ENCODE peak calls at places on chromosomes 7 and 10, in nine cellular contexts. One of them, this sample, is unnamed.

GRCh38 chr10:82880776-82881175 is 1005.8 kb downstream of the NRG3 start:
- DNase-seq in GM19239: no peak
- DNase-seq in effector CD4-positive, alpha-beta T cell: no peak
- DNase-seq in stimulated activated CD8-positive, alpha-beta memory T cell treated with anti-CD3 and anti-CD28 coated beads, Interleukin-7, amount 100 ng/mL, for 1 hour: no peak
- DNase-seq in T-helper 9 cell: no peak
- DNase-seq in stomach: no peak
- DNase-seq in activated CD4-positive, alpha-beta T cell treated with anti-CD3 and anti-CD28 coated beads, Interleukin-2, amount 50 U/mL, for 4 hours: no peak
- DNase-seq in non-pigmented ciliary epithelial cell: no peak
- DNase-seq in right atrium auricular region: no peak
- DNase-seq in this sample: no peak

GRCh38 chr10:76433161-76434005 is 1002.0 kb downstream of the LRMDA start:
- DNase-seq in GM19239: no peak
- DNase-seq in effector CD4-positive, alpha-beta T cell: no peak
- DNase-seq in stimulated activated CD8-positive, alpha-beta memory T cell treated with anti-CD3 and anti-CD28 coated beads, Interleukin-7, amount 100 ng/mL, for 1 hour: no peak
- DNase-seq in T-helper 9 cell: no peak
- DNase-seq in stomach: peak
- DNase-seq in activated CD4-positive, alpha-beta T cell treated with anti-CD3 and anti-CD28 coated beads, Interleukin-2, amount 50 U/mL, for 4 hours: no peak
- DNase-seq in non-pigmented ciliary epithelial cell: no peak
- DNase-seq in right atrium auricular region: no peak
- DNase-seq in this sample: no peak

GRCh38 chr7:36273836-36274235 is 115.8 kb upstream of the ANLN start:
- DNase-seq in GM19239: no peak
- DNase-seq in effector CD4-positive, alpha-beta T cell: no peak
- DNase-seq in stimulated activated CD8-positive, alpha-beta memory T cell treated with anti-CD3 and anti-CD28 coated beads, Interleukin-7, amount 100 ng/mL, for 1 hour: no peak
- DNase-seq in T-helper 9 cell: no peak
- DNase-seq in stomach: no peak
- DNase-seq in activated CD4-positive, alpha-beta T cell treated with anti-CD3 and anti-CD28 coated beads, Interleukin-2, amount 50 U/mL, for 4 hours: no peak
- DNase-seq in non-pigmented ciliary epithelial cell: no peak
- DNase-seq in right atrium auricular region: no peak
- DNase-seq in this sample: no peak

GRCh38 chr10:24575462-24576002 is 148.2 kb downstream of the ARHGAP21 start:
- DNase-seq in GM19239: no peak
- DNase-seq in effector CD4-positive, alpha-beta T cell: no peak
- DNase-seq in stimulated activated CD8-positive, alpha-beta memory T cell treated with anti-CD3 and anti-CD28 coated beads, Interleukin-7, amount 100 ng/mL, for 1 hour: no peak
- DNase-seq in T-helper 9 cell: no peak
- DNase-seq in stomach: no peak
- DNase-seq in activated CD4-positive, alpha-beta T cell treated with anti-CD3 and anti-CD28 coated beads, Interleukin-2, amount 50 U/mL, for 4 hours: no peak
- DNase-seq in non-pigmented ciliary epithelial cell: no peak
- DNase-seq in right atrium auricular region: no peak
- DNase-seq in this sample: no peak

GRCh38 chr10:104767282-104767681 is 126.2 kb downstream of the SORCS3 start:
- DNase-seq in GM19239: no peak
- DNase-seq in effector CD4-positive, alpha-beta T cell: no peak
- DNase-seq in stimulated activated CD8-positive, alpha-beta memory T cell treated with anti-CD3 and anti-CD28 coated beads, Interleukin-7, amount 100 ng/mL, for 1 hour: no peak
- DNase-seq in T-helper 9 cell: no peak
- DNase-seq in stomach: no peak
- DNase-seq in activated CD4-positive, alpha-beta T cell treated with anti-CD3 and anti-CD28 coated beads, Interleukin-2, amount 50 U/mL, for 4 hours: no peak
- DNase-seq in non-pigmented ciliary epithelial cell: no peak
- DNase-seq in right atrium auricular region: no peak
- DNase-seq in this sample: no peak

GRCh38 chr7:80581472-80581871 is 57.0 kb upstream of the CD36 start:
- DNase-seq in GM19239: no peak
- DNase-seq in effector CD4-positive, alpha-beta T cell: no peak
- DNase-seq in stimulated activated CD8-positive, alpha-beta memory T cell treated with anti-CD3 and anti-CD28 coated beads, Interleukin-7, amount 100 ng/mL, for 1 hour: no peak
- DNase-seq in T-helper 9 cell: no peak
- DNase-seq in stomach: no peak
- DNase-seq in activated CD4-positive, alpha-beta T cell treated with anti-CD3 and anti-CD28 coated beads, Interleukin-2, amount 50 U/mL, for 4 hours: no peak
- DNase-seq in non-pigmented ciliary epithelial cell: no peak
- DNase-seq in right atrium auricular region: no peak
- DNase-seq in this sample: no peak

GRCh38 chr10:6711286-6711817 is 131.3 kb upstream of the PRKCQ start:
- DNase-seq in GM19239: no peak
- DNase-seq in effector CD4-positive, alpha-beta T cell: no peak
- DNase-seq in stimulated activated CD8-positive, alpha-beta memory T cell treated with anti-CD3 and anti-CD28 coated beads, Interleukin-7, amount 100 ng/mL, for 1 hour: no peak
- DNase-seq in T-helper 9 cell: no peak
- DNase-seq in stomach: no peak
- DNase-seq in activated CD4-positive, alpha-beta T cell treated with anti-CD3 and anti-CD28 coated beads, Interleukin-2, amount 50 U/mL, for 4 hours: no peak
- DNase-seq in non-pigmented ciliary epithelial cell: no peak
- DNase-seq in right atrium auricular region: no peak
- DNase-seq in this sample: no peak

GRCh38 chr10:30422981-30423654 is 10.9 kb upstream of the MAP3K8 start:
- DNase-seq in GM19239: no peak
- DNase-seq in effector CD4-positive, alpha-beta T cell: no peak
- DNase-seq in stimulated activated CD8-positive, alpha-beta memory T cell treated with anti-CD3 and anti-CD28 coated beads, Interleukin-7, amount 100 ng/mL, for 1 hour: no peak
- DNase-seq in T-helper 9 cell: no peak
- DNase-seq in stomach: peak
- DNase-seq in activated CD4-positive, alpha-beta T cell treated with anti-CD3 and anti-CD28 coated beads, Interleukin-2, amount 50 U/mL, for 4 hours: no peak
- DNase-seq in non-pigmented ciliary epithelial cell: no peak
- DNase-seq in right atrium auricular region: peak
- DNase-seq in this sample: peak

GRCh38 chr10:91617073-91617580 is 15.7 kb downstream of the PPP1R3C start:
- DNase-seq in GM19239: no peak
- DNase-seq in effector CD4-positive, alpha-beta T cell: no peak
- DNase-seq in stimulated activated CD8-positive, alpha-beta memory T cell treated with anti-CD3 and anti-CD28 coated beads, Interleukin-7, amount 100 ng/mL, for 1 hour: no peak
- DNase-seq in T-helper 9 cell: no peak
- DNase-seq in stomach: no peak
- DNase-seq in activated CD4-positive, alpha-beta T cell treated with anti-CD3 and anti-CD28 coated beads, Interleukin-2, amount 50 U/mL, for 4 hours: no peak
- DNase-seq in non-pigmented ciliary epithelial cell: peak
- DNase-seq in right atrium auricular region: no peak
- DNase-seq in this sample: no peak

GRCh38 chr10:69425513-69426298 is 9.0 kb upstream of the TACR2 start:
- DNase-seq in GM19239: no peak
- DNase-seq in effector CD4-positive, alpha-beta T cell: peak
- DNase-seq in stimulated activated CD8-positive, alpha-beta memory T cell treated with anti-CD3 and anti-CD28 coated beads, Interleukin-7, amount 100 ng/mL, for 1 hour: no peak
- DNase-seq in T-helper 9 cell: peak
- DNase-seq in stomach: peak
- DNase-seq in activated CD4-positive, alpha-beta T cell treated with anti-CD3 and anti-CD28 coated beads, Interleukin-2, amount 50 U/mL, for 4 hours: no peak
- DNase-seq in non-pigmented ciliary epithelial cell: no peak
- DNase-seq in right atrium auricular region: no peak
- DNase-seq in this sample: no peak

GRCh38 chr10:45817130-45817859 is 30.0 kb downstream of the AGAP4 start:
- DNase-seq in GM19239: no peak
- DNase-seq in effector CD4-positive, alpha-beta T cell: no peak
- DNase-seq in stimulated activated CD8-positive, alpha-beta memory T cell treated with anti-CD3 and anti-CD28 coated beads, Interleukin-7, amount 100 ng/mL, for 1 hour: no peak
- DNase-seq in T-helper 9 cell: no peak
- DNase-seq in stomach: no peak
- DNase-seq in activated CD4-positive, alpha-beta T cell treated with anti-CD3 and anti-CD28 coated beads, Interleukin-2, amount 50 U/mL, for 4 hours: no peak
- DNase-seq in non-pigmented ciliary epithelial cell: no peak
- DNase-seq in right atrium auricular region: no peak
- DNase-seq in this sample: no peak

GRCh38 chr7:2896141-2896540 is 52.0 kb upstream of the GNA12 start:
- DNase-seq in GM19239: no peak
- DNase-seq in effector CD4-positive, alpha-beta T cell: no peak
- DNase-seq in stimulated activated CD8-positive, alpha-beta memory T cell treated with anti-CD3 and anti-CD28 coated beads, Interleukin-7, amount 100 ng/mL, for 1 hour: no peak
- DNase-seq in T-helper 9 cell: no peak
- DNase-seq in stomach: no peak
- DNase-seq in activated CD4-positive, alpha-beta T cell treated with anti-CD3 and anti-CD28 coated beads, Interleukin-2, amount 50 U/mL, for 4 hours: no peak
- DNase-seq in non-pigmented ciliary epithelial cell: no peak
- DNase-seq in right atrium auricular region: no peak
- DNase-seq in this sample: no peak

GRCh38 chr10:117775478-117775877 is 232.9 kb downstream of the EMX2 start:
- DNase-seq in GM19239: no peak
- DNase-seq in effector CD4-positive, alpha-beta T cell: no peak
- DNase-seq in stimulated activated CD8-positive, alpha-beta memory T cell treated with anti-CD3 and anti-CD28 coated beads, Interleukin-7, amount 100 ng/mL, for 1 hour: no peak
- DNase-seq in T-helper 9 cell: no peak
- DNase-seq in stomach: no peak
- DNase-seq in activated CD4-positive, alpha-beta T cell treated with anti-CD3 and anti-CD28 coated beads, Interleukin-2, amount 50 U/mL, for 4 hours: no peak
- DNase-seq in non-pigmented ciliary epithelial cell: no peak
- DNase-seq in right atrium auricular region: no peak
- DNase-seq in this sample: no peak

GRCh38 chr7:100567045-100567730 is 6.5 kb downstream of the SAP25 start:
- DNase-seq in GM19239: no peak
- DNase-seq in effector CD4-positive, alpha-beta T cell: no peak
- DNase-seq in stimulated activated CD8-positive, alpha-beta memory T cell treated with anti-CD3 and anti-CD28 coated beads, Interleukin-7, amount 100 ng/mL, for 1 hour: no peak
- DNase-seq in T-helper 9 cell: no peak
- DNase-seq in stomach: no peak
- DNase-seq in activated CD4-positive, alpha-beta T cell treated with anti-CD3 and anti-CD28 coated beads, Interleukin-2, amount 50 U/mL, for 4 hours: no peak
- DNase-seq in non-pigmented ciliary epithelial cell: no peak
- DNase-seq in right atrium auricular region: no peak
- DNase-seq in this sample: no peak

This sample was measured in ureter.